ENCODE peak calls at places on chromosomes 1 and 21, in five cellular contexts. U is neuronal stem cell, V is mesenchymal stem cell, Q is H1, P is trophoblast cell. D is an unnamed sample.

GRCh38 chr1:66490817-66491216 is 43.1 kb upstream of the SGIP1 start:
- DNase-seq in P (no peak), V (peak), Q (no peak), U (no peak), D (no peak)

GRCh38 chr1:154719586-154720327 is 111.8 kb upstream of the ADAR start:
- DNase-seq in P (no peak), V (no peak), U (no peak), Q (no peak), D (no peak)

GRCh38 chr1:68777850-68778249 is 281.0 kb upstream of the DEPDC1 start:
- DNase-seq in P (no peak), U (no peak), Q (no peak), V (no peak), D (no peak)

GRCh38 chr1:228082975-228083870 is 715 bp downstream of the ARF1 start:
- DNase-seq in V (peak), Q (no peak), U (no peak), P (no peak), D (no peak)

GRCh38 chr1:84379128-84379527 is 19.2 kb upstream of the DNASE2B start:
- DNase-seq in Q (no peak), P (no peak), U (no peak), V (peak), D (no peak)

GRCh38 chr1:153776352-153776751 is 1.1 kb downstream of the SLC27A3 start:
- DNase-seq in P (no peak), V (no peak), Q (no peak), U (no peak), D (no peak)

GRCh38 chr1:27536767-27537166 is 46.8 kb upstream of the WASF2 start:
- DNase-seq in P (no peak), V (peak), U (peak), Q (no peak), D (peak)

GRCh38 chr1:86517336-86517735 is 29.5 kb upstream of the CLCA4 start:
- DNase-seq in U (no peak), Q (no peak), P (peak), V (no peak), D (no peak)

GRCh38 chr1:226532553-226532952 is 16.0 kb upstream of the STUM start:
- DNase-seq in P (no peak), U (peak), V (no peak), Q (no peak), D (peak)

GRCh38 chr1:30727796-30728195 is 4.4 kb upstream of the MATN1 start:
- DNase-seq in V (peak), Q (no peak), P (no peak), U (no peak), D (no peak)

GRCh38 chr1:38009088-38009840 is 3.3 kb upstream of the UTP11 start:
- DNase-seq in U (no peak), P (no peak), Q (no peak), V (peak), D (no peak)

GRCh38 chr21:29332461-29333354 is 34.0 kb downstream of the BACH1 start:
- DNase-seq in P (no peak), U (no peak), V (peak), Q (no peak), D (no peak)

GRCh38 chr1:205579711-205580110 is 52.1 kb downstream of the ELK4 start:
- DNase-seq in V (no peak), U (no peak), Q (no peak), P (no peak), D (peak)

GRCh38 chr1:75131593-75132420 is 2.4 kb upstream of the LHX8 start:
- DNase-seq in V (no peak), P (no peak), U (peak), Q (no peak), D (no peak)

GRCh38 chr1:81044708-81045107 is 756.0 kb upstream of the ADGRL2 start:
- DNase-seq in P (no peak), U (no peak), V (no peak), Q (no peak), D (no peak)

GRCh38 chr1:92900539-92900938 is 60.7 kb downstream of the DIPK1A start:
- DNase-seq in P (no peak), V (no peak), U (no peak), Q (no peak), D (no peak)

DNA sequence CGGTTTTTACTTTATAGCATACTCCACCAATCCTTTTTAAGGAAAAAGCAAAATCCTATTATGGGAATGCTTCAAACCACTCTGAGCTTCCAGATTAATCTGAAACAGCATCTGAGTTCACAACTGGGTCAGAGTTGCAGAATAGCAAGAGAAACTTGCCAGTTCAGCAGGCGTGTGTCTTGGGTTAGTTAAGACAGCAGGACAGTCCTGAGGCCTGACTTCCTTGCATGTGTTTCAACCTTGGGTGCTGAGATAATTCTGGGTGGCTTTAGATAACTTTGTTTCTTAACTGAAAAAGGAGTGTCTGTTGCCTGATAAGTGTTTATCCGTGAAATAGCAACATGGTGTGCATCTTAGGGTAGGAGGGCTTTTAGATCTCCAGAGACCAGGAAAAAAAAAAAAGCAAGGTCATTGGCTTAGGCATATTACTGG is 169.2 kb downstream of the DHRS3 start:
- DNase-seq in Q (no peak), U (no peak), P (no peak), V (no peak), D (no peak)
- H2BK5ac ChIP-seq in Q (no peak), U (no peak), P (no peak), V (no peak), D (no peak)

GRCh38 chr1:35463232-35463631 is 94.0 kb downstream of the KIAA0319L start:
- DNase-seq in Q (no peak), U (no peak), P (no peak), V (no peak), D (no peak)
- H2BK12ac ChIP-seq in Q (no peak), U (no peak), P (no peak), V (no peak), D (no peak)

GRCh38 chr1:119948342-119949214 is 52.3 kb upstream of the ADAM30 start:
- DNase-seq in P (peak), Q (peak), V (peak), U (peak), D (peak)
- H2BK5ac ChIP-seq in P (no peak), Q (no peak), V (no peak), U (no peak), D (no peak)

GRCh38 chr1:164475834-164476233 is 83.2 kb upstream of the PBX1 start:
- DNase-seq in U (no peak), V (no peak), P (peak), Q (no peak), D (no peak)

GRCh38 chr1:164477336-164477735 is 81.6 kb upstream of the PBX1 start:
- DNase-seq in V (no peak), P (no peak), U (no peak), Q (no peak), D (no peak)

GRCh38 chr1:164479242-164479641 is 79.7 kb upstream of the PBX1 start:
- DNase-seq in V (no peak), Q (no peak), U (no peak), P (no peak), D (no peak)

DNA sequence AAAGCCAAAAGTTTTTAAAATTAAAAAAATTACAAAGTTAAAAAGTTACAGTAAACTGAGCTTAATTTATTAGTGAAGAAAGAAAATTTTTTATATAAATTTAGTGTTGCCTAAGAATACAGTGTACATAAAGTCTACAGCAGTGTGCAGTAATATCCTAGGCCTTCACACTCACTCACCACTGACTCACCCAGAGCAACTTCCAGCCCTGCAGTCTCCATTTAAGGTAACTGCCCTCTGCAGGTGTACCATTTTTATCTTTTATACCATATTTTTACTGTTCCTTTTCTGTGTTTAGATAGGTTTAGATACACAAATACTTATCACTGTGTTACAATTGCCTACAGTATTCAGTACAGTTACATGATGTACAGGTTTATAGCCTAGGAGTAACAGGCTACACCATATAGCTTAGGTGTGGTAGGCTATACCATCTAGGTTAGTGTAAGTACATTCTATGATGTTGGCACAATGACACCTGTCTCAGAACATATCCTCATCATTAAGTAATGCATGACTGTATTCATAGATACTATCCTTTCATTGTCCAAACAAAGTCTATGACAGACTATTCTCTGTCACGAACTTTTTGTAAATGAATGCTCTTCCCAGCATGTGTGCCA is 78.6 kb upstream of the PBX1 start:
- DNase-seq in Q (no peak), V (no peak), P (no peak), U (no peak), D (no peak)
- H2BK12ac ChIP-seq in Q (no peak), V (no peak), P (no peak), U (no peak), D (no peak)

DNA sequence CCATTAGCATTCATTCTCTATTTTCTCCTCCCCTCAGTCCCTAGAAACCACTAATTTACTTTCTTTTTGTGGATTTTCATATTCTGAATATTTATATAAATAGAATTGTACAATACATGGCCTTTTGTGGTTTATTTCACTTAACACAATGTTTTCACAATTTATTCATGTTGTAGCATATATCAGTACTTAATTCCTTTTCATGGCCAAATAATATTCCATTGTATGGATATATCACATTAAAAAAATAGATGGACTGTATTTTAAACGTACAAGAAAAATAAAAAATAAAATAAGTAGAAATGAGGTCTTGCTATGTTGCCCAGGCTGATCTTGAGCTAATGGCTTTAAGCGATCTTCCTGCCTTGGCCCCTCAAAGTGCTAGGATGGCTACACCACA is 25.0 kb downstream of the SCP2 start:
- DNase-seq in Q (no peak), U (no peak), P (no peak), V (no peak), D (no peak)
- H2BK5ac ChIP-seq in Q (no peak), U (no peak), P (no peak), V (no peak), D (no peak)

DNA sequence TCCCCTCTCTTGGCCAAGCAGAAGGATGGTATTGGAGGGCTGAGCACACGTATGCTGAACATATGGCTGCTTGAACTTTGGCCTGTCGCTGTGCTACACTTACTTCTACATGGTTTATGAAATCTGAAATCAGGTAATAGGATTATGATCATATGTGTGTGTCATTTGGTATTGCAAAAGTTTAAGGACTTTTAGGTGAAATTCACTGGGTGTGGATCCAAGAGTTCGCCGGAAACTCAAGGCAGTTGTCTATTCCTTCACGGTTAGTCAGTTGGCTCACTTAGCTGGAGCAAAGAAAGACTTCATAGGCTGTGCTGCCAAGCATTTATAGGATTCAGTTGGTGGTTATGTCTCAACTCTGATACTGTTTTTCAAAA is 918 bp downstream of the UAP1 start:
- DNase-seq in V (peak), P (peak), U (no peak), Q (no peak), D (no peak)
- H2BK12ac ChIP-seq in V (no peak), P (no peak), U (no peak), Q (no peak), D (no peak)

GRCh38 chr1:4871373-4871772 is 217.0 kb downstream of the AJAP1 start:
- DNase-seq in V (no peak), P (no peak), Q (no peak), U (no peak), D (no peak)
- H2BK5ac ChIP-seq in V (no peak), P (no peak), Q (no peak), U (no peak), D (no peak)

GRCh38 chr1:42364542-42364941 is 16.1 kb upstream of the RIMKLA start:
- DNase-seq in P (no peak), Q (no peak), V (no peak), U (no peak), D (no peak)
- H2BK12ac ChIP-seq in P (no peak), Q (no peak), V (no peak), U (no peak), D (no peak)